ENCODE peak calls at places on chromosome X, in six cellular contexts. F is upper lobe of left lung, X is HepG2, Z is SK-N-SH, Y is H1, R is transverse colon. S is an unnamed sample.

GRCh38 chrX:3154386-3154991 is 113.2 kb downstream of the ARSF start:
- DNase-seq in X (no peak), R (no peak), Y (no peak), Z (no peak), F (no peak), S (no peak)

GRCh38 chrX:40202456-40202855 is 104.7 kb upstream of the BCOR start:
- DNase-seq in R (peak), Y (no peak), Z (no peak), X (no peak), F (no peak), S (no peak)

GRCh38 chrX:2678583-2678982 is 12.5 kb upstream of the CD99 start:
- DNase-seq in F (no peak), Y (no peak), Z (no peak), X (no peak), R (no peak), S (no peak)

GRCh38 chrX:132488819-132489255 is at the start of gene MBNL3:
- DNase-seq in X (peak), Y (peak), R (peak), F (peak), Z (peak), S (no peak)

GRCh38 chrX:11431833-11432232 is 138.6 kb downstream of the AMELX start:
- DNase-seq in Y (no peak), F (no peak), X (no peak), Z (no peak), R (no peak), S (no peak)

GRCh38 chrX:151825927-151826471 is 86.7 kb upstream of the MAGEA4 start:
- DNase-seq in X (no peak), Y (no peak), F (no peak), Z (no peak), R (no peak), S (peak)

GRCh38 chrX:11533211-11533651 is 132.5 kb downstream of the ARHGAP6 start:
- DNase-seq in F (no peak), X (peak), Y (no peak), Z (peak), R (no peak), S (no peak)

GRCh38 chrX:75229774-75230173 is 44.1 kb upstream of the UPRT start:
- DNase-seq in R (no peak), X (no peak), Y (no peak), F (no peak), Z (no peak), S (no peak)

GRCh38 chrX:68807818-68808217 is 21.0 kb upstream of the EFNB1 start:
- DNase-seq in X (no peak), Z (no peak), F (no peak), R (no peak), Y (no peak), S (no peak)

GRCh38 chrX:109632906-109633504 is 8.0 kb upstream of the KCNE5 start:
- DNase-seq in Z (peak), F (no peak), Y (no peak), X (no peak), R (no peak), S (no peak)

GRCh38 chrX:131728295-131729145 is 184.6 kb downstream of the OR13H1 start:
- DNase-seq in F (peak), R (peak), Z (peak), X (no peak), Y (no peak), S (no peak)

GRCh38 chrX:29728639-29729038 is 486.7 kb upstream of the MAGEB2 start:
- DNase-seq in F (no peak), R (no peak), Y (no peak), X (no peak), Z (no peak), S (no peak)

GRCh38 chrX:1462596-1463251 is 10.0 kb upstream of the ASMTL start:
- DNase-seq in F (peak), Z (no peak), X (no peak), R (no peak), Y (peak), S (peak)

GRCh38 chrX:12999422-12999821 is 24.5 kb downstream of the TMSB4X start:
- DNase-seq in Y (no peak), F (no peak), Z (no peak), R (no peak), X (no peak), S (no peak)

GRCh38 chrX:41946230-41946629 is 22.9 kb upstream of the CASK start:
- DNase-seq in F (no peak), Y (no peak), X (no peak), Z (no peak), R (peak), S (no peak)

GRCh38 chrX:39936886-39937770 is 160.6 kb downstream of the BCOR start:
- DNase-seq in X (no peak), R (no peak), F (no peak), Z (no peak), Y (no peak), S (no peak)

GRCh38 chrX:48003758-48004457 is at the start of gene ZNF182:
- DNase-seq in Z (peak), R (peak), X (peak), Y (peak), F (peak), S (peak)

GRCh38 chrX:109635151-109635550 is 10.2 kb upstream of the KCNE5 start:
- DNase-seq in Z (peak), X (no peak), R (no peak), Y (no peak), F (no peak), S (no peak)

GRCh38 chrX:24229967-24230366 is 80.4 kb downstream of the ZFX start:
- DNase-seq in Z (no peak), F (no peak), Y (no peak), R (no peak), X (no peak), S (no peak)

GRCh38 chrX:15680401-15680800 is 15.8 kb upstream of the CLTRN start:
- DNase-seq in Z (no peak), R (no peak), X (no peak), Y (no peak), F (no peak), S (no peak)

GRCh38 chrX:131577999-131578734 is 34.3 kb downstream of the OR13H1 start:
- DNase-seq in R (no peak), Z (peak), Y (no peak), X (no peak), F (no peak), S (no peak)

GRCh38 chrX:72314881-72315280 is 9.2 kb upstream of the CITED1 start:
- DNase-seq in F (no peak), Z (no peak), X (no peak), Y (no peak), R (no peak), S (peak)

GRCh38 chrX:1181131-1181530 is 31.3 kb downstream of the CRLF2 start:
- DNase-seq in Y (peak), Z (no peak), R (no peak), X (no peak), F (no peak), S (peak)

GRCh38 chrX:11944486-11944885 is 186.4 kb downstream of the MSL3 start:
- DNase-seq in R (no peak), Y (peak), X (no peak), Z (peak), F (no peak), S (no peak)

GRCh38 chrX:74160358-74160757 is 143.6 kb upstream of the ZCCHC13 start:
- DNase-seq in F (no peak), Z (no peak), X (no peak), Y (no peak), R (no peak), S (no peak)

GRCh38 chrX:74162199-74162598 is 141.8 kb upstream of the ZCCHC13 start:
- DNase-seq in X (no peak), Z (no peak), Y (no peak), F (no peak), R (no peak), S (no peak)

DNA sequence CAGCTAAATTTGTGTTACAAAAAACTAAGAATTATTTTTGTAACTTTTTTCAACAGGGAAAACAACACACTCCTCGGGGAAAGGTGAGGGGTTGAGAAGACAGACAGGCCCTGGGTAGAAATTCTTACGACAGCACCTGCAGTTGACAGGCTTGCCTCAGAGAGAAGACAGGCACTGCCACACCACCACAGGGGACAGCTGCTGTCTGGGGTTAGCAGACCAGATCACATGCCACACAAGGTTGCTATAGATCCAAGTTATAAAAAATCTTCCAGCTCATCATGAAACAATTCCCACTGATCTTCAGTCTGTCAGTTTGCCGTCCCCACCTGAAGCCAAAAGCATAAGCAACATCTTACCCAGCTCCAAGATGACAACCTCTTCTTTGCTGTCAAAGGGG is 143.2 kb upstream of the ZCCHC13 start:
- DNase-seq in Z (no peak), F (no peak), Y (no peak), R (no peak), X (no peak), S (no peak)
- H3K27ac ChIP-seq in Z (no peak), F (no peak), Y (no peak), R (no peak), X (no peak), S (no peak)

GRCh38 chrX:107197306-107197705 is 8.9 kb downstream of the NUP62CL start:
- DNase-seq in Z (no peak), F (no peak), R (no peak), Y (no peak), X (no peak), S (no peak)
- TF ChIP-seq EP300 in Z (no peak), F (no peak), R (no peak), Y (no peak), X (no peak), S (no peak)

DNA sequence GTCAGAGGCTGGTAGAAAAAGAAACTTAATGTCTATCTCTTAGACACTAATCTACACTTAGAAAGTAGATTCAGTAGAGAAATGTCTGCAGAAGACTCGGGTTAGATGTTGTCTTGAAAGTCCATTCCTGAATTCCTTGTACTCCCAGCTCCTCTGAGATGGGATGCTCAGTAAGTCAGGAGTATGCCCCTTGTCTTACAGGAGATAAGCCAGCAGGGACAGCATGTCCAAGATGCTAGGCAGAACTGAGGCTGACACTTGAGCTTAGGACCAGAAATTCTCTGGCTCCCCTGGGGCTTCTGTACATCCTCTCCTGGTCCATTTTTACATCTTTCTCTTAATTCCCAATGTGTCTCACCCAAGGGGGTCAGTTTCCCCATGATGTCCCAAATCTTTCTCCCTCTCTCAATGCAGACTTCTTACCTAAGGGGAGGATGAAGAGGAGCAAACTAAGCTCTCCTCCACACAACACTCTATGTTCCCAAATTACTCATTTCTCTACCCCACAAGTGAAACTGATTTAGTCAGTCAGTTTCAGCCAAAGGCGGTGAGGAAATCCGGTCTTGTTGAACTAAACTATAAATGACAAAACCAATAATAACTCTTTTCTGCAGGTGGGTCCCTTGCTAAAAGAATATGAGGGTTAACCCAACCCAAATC is 558.2 kb upstream of the DIPK2B start:
- DNase-seq in F (no peak), R (no peak), Z (no peak), X (no peak), Y (no peak), S (no peak)
- TF ChIP-seq POLR2AphosphoS5 in F (no peak), R (no peak), Z (peak), X (no peak), Y (no peak), S (no peak)

GRCh38 chrX:56762220-56762619 is 33.2 kb downstream of the NBDY start:
- DNase-seq in Z (no peak), Y (no peak), F (no peak), R (no peak), X (no peak), S (no peak)

GRCh38 chrX:56764153-56764974 is 35.3 kb downstream of the NBDY start:
- DNase-seq in Y (peak), Z (peak), R (peak), X (peak), F (peak), S (peak)

GRCh38 chrX:56763556-56764152 is 34.6 kb downstream of the NBDY start:
- DNase-seq in R (peak), Z (peak), X (peak), Y (peak), F (peak), S (no peak)

GRCh38 chrX:56761167-56761566 is 32.1 kb downstream of the NBDY start:
- DNase-seq in Z (no peak), Y (no peak), R (no peak), X (no peak), F (no peak), S (no peak)

DNA sequence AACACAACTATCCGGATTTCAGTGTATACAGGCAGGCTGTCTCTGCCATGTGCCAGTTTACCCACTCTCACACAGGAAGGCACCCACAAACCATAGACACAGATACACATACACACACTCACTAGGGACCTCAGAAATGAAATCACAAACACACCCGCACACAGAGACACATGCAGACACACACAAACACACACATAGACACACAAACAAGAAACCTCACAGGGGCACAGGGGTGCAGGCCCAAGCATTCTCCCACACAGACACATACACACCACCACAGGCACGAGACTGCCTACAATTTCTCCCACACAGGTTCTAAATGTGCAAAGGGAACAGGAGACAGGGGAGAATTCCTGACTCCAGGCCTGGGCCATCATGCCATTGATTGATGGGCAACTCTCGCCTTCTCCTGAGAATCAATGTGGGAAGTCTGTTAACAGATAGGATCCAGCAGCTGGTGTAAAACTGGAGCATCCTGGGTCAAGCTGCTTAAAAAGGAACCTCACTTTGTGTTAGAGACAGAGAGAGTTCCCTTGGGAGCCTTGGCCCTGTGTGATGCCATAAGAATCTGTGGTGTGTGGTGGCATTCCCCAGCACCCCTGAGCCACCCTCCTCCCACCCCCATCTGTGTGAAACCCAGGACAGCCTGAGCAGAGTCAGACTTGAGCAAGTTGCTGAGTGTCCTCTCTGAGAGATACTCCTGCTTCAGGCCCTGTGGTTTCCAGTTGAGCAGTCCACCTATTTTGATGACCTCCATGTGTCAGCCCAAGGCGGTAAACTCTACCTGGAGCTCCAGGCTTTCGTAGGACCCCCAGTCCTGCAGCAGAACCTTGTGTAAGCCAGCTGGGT is 33.9 kb downstream of the NBDY start:
- DNase-seq in F (peak), Y (no peak), Z (no peak), X (no peak), R (no peak), S (no peak)
- H3K27ac ChIP-seq in F (no peak), Y (no peak), Z (no peak), X (no peak), R (no peak), S (no peak)

GRCh38 chrX:46327229-46328081 is 217.8 kb downstream of the ZNF674 start:
- DNase-seq in F (peak), X (peak), R (peak), Y (peak), Z (no peak), S (no peak)
- TF ChIP-seq EP300 in F (no peak), X (peak), R (no peak), Y (peak), Z (no peak), S (no peak)

GRCh38 chrX:18394477-18394876 is 30.9 kb upstream of the CDKL5 start:
- DNase-seq in X (no peak), Y (no peak), R (no peak), F (no peak), Z (no peak), S (no peak)

GRCh38 chrX:18389968-18390367 is 35.4 kb upstream of the CDKL5 start:
- DNase-seq in Z (no peak), R (no peak), F (no peak), Y (no peak), X (no peak), S (no peak)

GRCh38 chrX:18390941-18391538 is 34.4 kb upstream of the CDKL5 start:
- DNase-seq in R (peak), Y (peak), X (peak), F (peak), Z (peak), S (no peak)
- TF ChIP-seq POLR2AphosphoS5 in R (no peak), Y (no peak), X (no peak), F (no peak), Z (no peak), S (no peak)

GRCh38 chrX:65862638-65863037 is 177.2 kb downstream of the VSIG4 start:
- DNase-seq in Z (no peak), X (no peak), R (no peak), F (no peak), Y (no peak), S (no peak)
- H3K27ac ChIP-seq in Z (no peak), X (no peak), R (no peak), F (no peak), Y (no peak), S (no peak)

GRCh38 chrX:153343674-153344073 is 9.7 kb downstream of the ZNF275 start:
- DNase-seq in X (no peak), Z (no peak), Y (no peak), R (no peak), F (no peak), S (no peak)
- TF ChIP-seq EP300 in X (no peak), Z (no peak), Y (no peak), R (no peak), F (no peak), S (no peak)

GRCh38 chrX:133948895-133949294 is 36.5 kb downstream of the GPC3 start:
- DNase-seq in Y (no peak), Z (no peak), R (no peak), F (no peak), X (no peak), S (no peak)

GRCh38 chrX:133947022-133947421 is 38.4 kb downstream of the GPC3 start:
- DNase-seq in F (no peak), X (no peak), Z (no peak), Y (no peak), R (no peak), S (no peak)

GRCh38 chrX:133953078-133953477 is 32.3 kb downstream of the GPC3 start:
- DNase-seq in Y (no peak), R (no peak), Z (no peak), X (no peak), F (no peak), S (no peak)

GRCh38 chrX:133951098-133951497 is 34.3 kb downstream of the GPC3 start:
- DNase-seq in Z (no peak), R (no peak), Y (no peak), X (no peak), F (no peak), S (no peak)

DNA sequence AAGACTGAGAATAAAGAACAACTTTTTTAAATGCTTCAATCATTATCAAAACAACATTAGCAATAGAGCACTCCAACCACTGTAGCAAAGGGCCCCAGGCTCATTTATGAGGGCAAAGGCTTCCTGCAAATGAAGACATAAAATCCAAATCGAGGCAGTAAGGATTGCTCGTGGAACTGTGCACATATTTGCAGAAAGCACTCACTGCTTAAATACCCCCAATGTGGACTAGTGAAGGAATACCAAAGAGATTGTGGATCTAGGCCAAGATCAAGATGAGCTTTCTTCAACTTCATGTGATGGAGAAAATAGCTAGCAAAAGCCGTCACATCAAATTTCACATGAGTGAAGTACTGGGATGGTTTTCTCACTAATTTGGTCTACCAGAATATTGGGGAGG is 35.2 kb downstream of the GPC3 start:
- DNase-seq in F (no peak), X (no peak), Y (no peak), R (no peak), Z (no peak), S (no peak)
- TF ChIP-seq POLR2AphosphoS5 in F (no peak), X (no peak), Y (no peak), R (no peak), Z (no peak), S (no peak)